ENCODE peak calls at places on chromosomes 6 and 20, in six cellular contexts. D is K562, W is HCT116, T is HepG2, B is SK-N-SH, R is H1. V is an unnamed sample.

GRCh38 chr20:63751471-63752271 is 12.1 kb downstream of the SLC2A4RG start:
- DNase-seq in R (no peak), D (peak), T (no peak), W (no peak), B (peak), V (no peak)

GRCh38 chr6:112877134-112878100 is 530.3 kb downstream of the RFPL4B start:
- DNase-seq in D (no peak), B (peak), T (no peak), R (no peak), W (no peak), V (no peak)

GRCh38 chr6:11093065-11093590 is 506 bp upstream of the SMIM13 start:
- DNase-seq in T (no peak), D (no peak), W (no peak), B (no peak), R (no peak), V (no peak)

GRCh38 chr6:128848169-128848935 is 34.6 kb upstream of the LAMA2 start:
- DNase-seq in R (no peak), W (no peak), T (no peak), B (no peak), D (no peak), V (no peak)

GRCh38 chr20:49790077-49790798 is 22.4 kb upstream of the SLC9A8 start:
- DNase-seq in R (no peak), W (no peak), D (peak), B (no peak), T (peak), V (no peak)

GRCh38 chr20:8757146-8757545 is 311.7 kb upstream of the PLCB4 start:
- DNase-seq in T (no peak), R (no peak), B (no peak), D (no peak), W (no peak), V (no peak)

GRCh38 chr20:35627121-35627520 is 11.5 kb downstream of the SPAG4 start:
- DNase-seq in T (no peak), R (no peak), D (no peak), B (no peak), W (no peak), V (no peak)

GRCh38 chr20:50534567-50534966 is 24.4 kb downstream of the PTPN1 start:
- DNase-seq in D (no peak), W (no peak), B (no peak), R (no peak), T (no peak), V (no peak)

GRCh38 chr6:35960192-35960591 is 39.3 kb upstream of the SRPK1 start:
- DNase-seq in D (no peak), B (no peak), W (no peak), T (no peak), R (no peak), V (no peak)

GRCh38 chr6:29602564-29603361 is 17.8 kb downstream of the OR2H2 start:
- DNase-seq in D (peak), W (peak), B (peak), T (peak), R (peak), V (no peak)

GRCh38 chr20:58981564-58982364 is 708 bp downstream of the NELFCD start:
- DNase-seq in T (peak), D (peak), W (no peak), B (peak), R (peak), V (no peak)

GRCh38 chr20:17215167-17215566 is 11.7 kb upstream of the PCSK2 start:
- DNase-seq in B (no peak), D (no peak), W (no peak), T (no peak), R (no peak), V (no peak)

DNA sequence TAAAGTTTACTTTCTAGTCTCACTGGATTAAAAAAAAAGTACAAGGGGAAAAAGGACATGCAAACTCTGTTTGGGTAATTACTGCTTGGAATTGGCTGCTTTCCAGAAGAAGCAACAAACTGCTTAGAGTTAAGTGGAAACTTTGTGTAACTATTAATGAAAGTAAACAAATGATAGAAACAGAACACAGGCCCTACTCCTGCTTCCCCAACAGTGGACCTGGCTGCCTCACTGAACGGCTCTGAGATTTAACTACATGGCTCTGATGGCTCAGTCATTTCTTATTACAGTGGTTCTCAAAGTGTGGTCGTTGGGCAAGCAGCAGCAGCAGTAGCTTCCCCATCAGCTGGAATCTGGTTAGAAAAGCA is 108.5 kb downstream of the MAN1A1 start:
- DNase-seq in D (no peak), B (no peak), T (peak), R (no peak), W (no peak), V (peak)
- TF ChIP-seq YY1 in D (no peak), B (no peak), T (no peak), R (no peak), W (no peak), V (no peak)

DNA sequence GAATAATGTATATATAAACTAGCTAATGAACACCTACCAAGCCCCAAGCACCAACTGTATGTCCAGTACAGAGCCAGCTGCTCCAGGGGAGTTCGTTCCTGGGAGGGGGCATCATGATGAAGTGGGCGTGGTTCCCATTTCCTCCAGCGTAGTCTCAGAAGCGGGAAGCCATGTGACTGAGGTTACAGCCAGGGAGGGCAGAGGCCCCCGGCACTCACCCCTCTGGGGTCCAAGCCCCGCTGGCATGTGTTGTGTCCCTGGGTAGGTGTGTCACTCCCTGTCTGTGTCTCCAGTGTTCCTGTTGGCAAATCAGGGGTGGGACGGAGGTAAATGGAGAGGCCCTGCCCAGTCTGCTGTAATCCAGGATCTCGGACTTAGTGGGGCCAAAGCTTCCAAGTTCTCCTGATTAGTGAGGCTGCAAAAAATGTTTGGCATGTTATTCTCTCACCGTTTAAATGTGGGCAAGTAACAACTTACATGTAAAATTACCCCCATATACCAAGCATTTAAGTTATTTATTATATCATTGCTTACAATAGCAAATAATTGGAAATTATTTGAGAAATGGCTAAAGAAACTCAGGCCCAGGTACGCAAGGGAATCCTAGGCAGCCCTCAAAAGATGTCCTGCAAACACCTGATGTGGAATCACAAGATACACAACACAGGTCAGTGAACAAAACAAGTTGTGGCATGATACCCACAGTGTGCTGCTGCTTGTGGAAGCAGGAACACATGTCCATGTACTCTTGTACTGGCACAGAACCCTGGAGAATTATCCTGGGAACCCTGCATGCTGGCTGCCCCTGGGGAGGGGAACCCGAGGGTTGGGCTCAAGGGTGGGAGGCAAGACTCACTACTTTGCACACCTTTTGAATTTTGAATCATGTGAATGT is 22.2 kb downstream of the FAM110A start:
- DNase-seq in B (no peak), R (no peak), D (no peak), T (no peak), W (no peak), V (no peak)
- TF ChIP-seq JUND in B (no peak), R (no peak), D (no peak), T (no peak), W (no peak), V (no peak)

DNA sequence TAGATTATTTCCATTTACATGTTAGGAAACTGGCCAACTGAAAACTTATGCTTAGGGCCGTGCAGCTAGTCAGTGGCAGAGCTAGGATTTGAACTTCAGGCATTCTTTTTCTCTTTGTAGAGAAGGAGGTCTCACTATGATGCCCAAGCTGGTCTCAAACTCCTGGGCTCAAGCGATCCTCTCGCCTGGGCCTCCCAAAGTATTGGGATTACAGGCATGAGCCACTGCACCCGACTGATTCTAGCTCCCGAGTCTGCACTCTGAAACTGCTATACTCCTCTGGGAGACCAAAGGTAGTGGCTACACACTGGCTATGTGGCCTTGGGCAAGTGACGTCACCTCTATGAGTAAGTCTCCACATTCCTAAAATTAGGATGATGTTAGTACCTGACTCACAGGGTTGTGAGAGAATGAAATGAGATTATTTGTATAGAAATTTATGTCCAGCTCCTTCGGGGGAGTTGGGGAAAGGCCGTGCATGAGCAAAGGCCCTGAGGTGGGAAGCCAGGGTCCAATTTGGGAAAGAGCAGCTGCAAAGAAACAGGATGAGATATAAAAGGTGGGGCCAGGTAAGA is 6.4 kb downstream of the PLTP start:
- DNase-seq in T (peak), W (peak), B (no peak), R (no peak), D (no peak), V (no peak)
- TF ChIP-seq YY1 in T (no peak), W (no peak), B (no peak), R (no peak), D (no peak), V (no peak)

GRCh38 chr6:72649032-72649984 is 27.4 kb downstream of the KCNQ5 start:
- DNase-seq in W (no peak), R (no peak), T (no peak), B (no peak), D (no peak), V (peak)
- TF ChIP-seq JUND in W (no peak), R (no peak), T (no peak), B (peak), D (no peak), V (no peak)

GRCh38 chr6:161091972-161092701 is 100.6 kb downstream of the MAP3K4 start:
- DNase-seq in D (no peak), W (no peak), B (no peak), T (no peak), R (no peak), V (no peak)
- TF ChIP-seq YY1 in D (no peak), W (no peak), B (no peak), T (no peak), R (no peak), V (no peak)

GRCh38 chr6:126385536-126385935 is 45.6 kb downstream of the CENPW start:
- DNase-seq in T (no peak), D (no peak), W (no peak), B (no peak), R (no peak), V (no peak)
- TF ChIP-seq JUND in T (no peak), D (no peak), W (no peak), B (no peak), R (no peak), V (no peak)

DNA sequence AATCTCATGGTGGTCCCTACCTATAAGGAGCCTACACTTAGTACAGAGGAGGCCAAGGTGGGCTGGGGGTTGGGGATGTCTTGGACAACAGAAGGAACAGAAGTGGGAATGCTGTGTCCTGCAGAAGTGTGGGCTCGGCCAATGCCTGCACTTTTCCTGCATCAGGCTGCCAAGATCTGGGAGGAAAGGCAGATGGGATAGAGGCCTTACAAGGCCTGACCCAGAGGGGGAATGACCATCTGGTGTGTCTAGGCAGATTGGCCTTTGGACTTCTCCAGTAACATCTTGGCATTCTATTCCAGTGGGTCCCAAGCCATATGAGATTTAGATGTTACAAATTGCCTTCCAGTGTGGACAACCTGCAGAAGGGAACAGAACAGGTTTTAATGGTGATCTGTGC is 124.7 kb upstream of the GPR6 start:
- DNase-seq in T (no peak), R (no peak), D (no peak), W (no peak), B (no peak), V (no peak)
- TF ChIP-seq YY1 in T (no peak), R (no peak), D (no peak), W (no peak), B (no peak), V (no peak)

GRCh38 chr20:699342-699741 is 23.7 kb upstream of the SCRT2 start:
- DNase-seq in R (no peak), D (no peak), B (no peak), T (no peak), W (no peak), V (no peak)

GRCh38 chr20:694496-694895 is 18.9 kb upstream of the SCRT2 start:
- DNase-seq in B (no peak), R (no peak), T (no peak), W (no peak), D (no peak), V (no peak)

GRCh38 chr20:697826-698225 is 22.2 kb upstream of the SCRT2 start:
- DNase-seq in B (no peak), R (no peak), W (no peak), D (no peak), T (no peak), V (no peak)

GRCh38 chr20:692044-692443 is 16.4 kb upstream of the SCRT2 start:
- DNase-seq in B (no peak), D (no peak), W (no peak), T (no peak), R (no peak), V (no peak)

GRCh38 chr20:695165-695866 is 19.7 kb upstream of the SCRT2 start:
- DNase-seq in W (no peak), B (no peak), T (no peak), R (no peak), D (no peak), V (no peak)
- TF ChIP-seq JUND in W (no peak), B (no peak), T (no peak), R (no peak), D (no peak), V (no peak)